ENCODE peak calls at places on chromosomes 6 and 20, in six cellular contexts. C is nephron progenitor cell, Z is kidney epithelial cell, R is foreskin fibroblast, K is cardiac muscle cell, A is A549. L is an unnamed sample.

GRCh38 chr6:159633196-159633595 is 59.8 kb downstream of the SOD2 start:
- DNase-seq in K (peak; percentile 21), A (peak; percentile 30), Z (no peak), R (peak; percentile 40), C (peak; percentile 7), L (peak; percentile 37)

GRCh38 chr20:51333446-51333845 is 209.1 kb downstream of the NFATC2 start:
- DNase-seq in C (no peak), R (no peak), A (no peak), Z (no peak), K (no peak), L (no peak)

GRCh38 chr6:11845664-11846577 is 67.3 kb upstream of the ADTRP start:
- DNase-seq in Z (no peak), R (no peak), C (no peak), A (no peak), K (no peak), L (no peak)

GRCh38 chr20:24773751-24774201 is 175.3 kb upstream of the CST7 start:
- DNase-seq in K (peak; percentile 35), R (peak; percentile 81), C (no peak), A (peak; percentile 69), Z (peak; percentile 90), L (peak; percentile 67)

GRCh38 chr6:109238405-109238804 is 143.1 kb downstream of the CEP57L1 start:
- DNase-seq in C (no peak), K (no peak), R (peak; percentile 39), A (no peak), Z (no peak), L (no peak)

GRCh38 chr6:21664263-21665081 is 70.9 kb downstream of the SOX4 start:
- DNase-seq in R (peak; percentile 38), K (peak; percentile 41), A (peak; percentile 18), C (peak; percentile 65), Z (no peak), L (no peak)

GRCh38 chr20:23241416-23241815 is 109.2 kb upstream of the NXT1 start:
- DNase-seq in K (no peak), A (no peak), R (no peak), C (no peak), Z (no peak), L (no peak)

GRCh38 chr20:962683-963082 is 39.4 kb downstream of the RSPO4 start:
- DNase-seq in C (no peak), R (no peak), A (no peak), K (no peak), Z (no peak), L (no peak)

GRCh38 chr6:143276436-143276835 is 174.1 kb downstream of the ADAT2 start:
- DNase-seq in K (no peak), C (no peak), A (no peak), Z (no peak), R (no peak), L (no peak)

GRCh38 chr6:3382399-3383279 is 74.2 kb downstream of the SLC22A23 start:
- DNase-seq in K (no peak), R (peak; percentile 15), A (no peak), C (no peak), Z (no peak), L (peak; percentile 14)

GRCh38 chr6:131063028-131063763 is at the start of gene EPB41L2:
- DNase-seq in K (peak; percentile 95), R (peak; percentile 96), C (peak; percentile 95), A (peak; percentile 48), Z (peak; percentile 54), L (peak; percentile 80)
- TF ChIP-seq CTCF in K (no peak), R (no peak), C (no peak), A (no peak), Z (no peak), L (peak; percentile 44)

GRCh38 chr6:68343901-68344300 is 291.2 kb upstream of the ADGRB3 start:
- DNase-seq in Z (no peak), R (peak; percentile 71), C (peak; percentile 37), A (peak; percentile 1), K (peak; percentile 20), L (peak; percentile 34)
- TF ChIP-seq CTCF in Z (peak; percentile 58), R (no peak), C (peak; percentile 57), A (no peak), K (peak; percentile 22), L (peak; percentile 84)

DNA sequence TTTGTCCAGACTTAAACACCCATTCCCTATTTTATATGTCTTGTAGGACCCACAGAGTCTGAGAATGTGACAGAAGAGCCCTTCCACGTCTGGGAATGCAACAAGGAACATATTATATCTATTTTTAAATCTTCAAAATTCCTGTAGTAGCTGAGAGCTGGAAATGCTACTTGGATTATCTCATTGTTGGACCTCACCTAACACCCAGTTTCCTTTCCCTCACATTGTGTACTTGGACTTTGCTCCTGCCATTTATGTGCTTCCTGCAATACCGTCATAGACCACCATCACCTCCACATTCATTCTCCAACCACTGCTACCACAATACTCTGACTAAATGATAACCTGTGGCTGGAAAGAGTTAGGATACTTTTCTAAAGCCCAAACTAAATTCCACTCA is 335.4 kb downstream of the COL12A1 start:
- DNase-seq in K (no peak), Z (no peak), A (no peak), R (no peak), C (no peak), L (peak; percentile 49)
- TF ChIP-seq CTCF in K (peak; percentile 2), Z (no peak), A (no peak), R (no peak), C (no peak), L (peak; percentile 37)

DNA sequence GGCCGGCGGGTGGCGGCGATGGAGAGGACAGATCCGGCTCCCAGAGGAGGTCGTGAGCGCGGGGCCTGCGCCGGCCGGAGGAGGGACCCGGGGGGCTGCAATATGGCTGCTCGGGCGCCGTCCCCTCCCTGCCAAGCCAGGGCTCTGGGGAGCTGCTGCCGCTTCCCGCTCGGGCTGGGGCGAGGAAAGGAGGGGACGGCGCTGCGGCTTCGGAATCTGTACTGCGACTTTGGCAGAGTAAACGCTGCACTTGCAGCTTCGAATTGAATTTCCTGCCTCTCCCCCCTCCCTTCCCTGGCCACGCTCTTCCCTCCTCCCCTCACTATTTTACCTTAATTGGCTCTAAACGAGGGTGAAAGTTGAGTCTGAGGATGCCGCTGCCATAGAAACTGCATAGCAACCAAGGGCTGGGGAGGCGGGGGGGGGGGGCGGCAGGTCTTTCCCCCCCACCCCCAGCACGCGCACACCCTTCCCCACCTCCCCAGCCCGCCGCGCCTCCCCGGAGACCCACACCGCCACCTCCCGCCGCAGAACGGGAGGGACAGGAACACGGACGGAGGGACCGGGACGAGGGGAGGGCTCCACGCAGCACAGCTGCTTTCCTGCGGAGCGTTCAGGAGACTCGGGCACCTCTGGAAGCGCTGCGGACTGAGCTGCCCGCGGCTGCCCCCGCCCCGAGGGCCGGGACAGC is 93.9 kb downstream of the RNASET2 start:
- DNase-seq in R (peak; percentile 35), Z (no peak), K (peak; percentile 5), A (peak; percentile 5), C (peak; percentile 76), L (no peak)
- TF ChIP-seq CTCF in R (no peak), Z (peak; percentile 15), K (no peak), A (no peak), C (no peak), L (no peak)

L was measured in brain microvascular endothelial cell.